ENCODE peak calls at places on chromosome 7, in eight cellular contexts. One of them, this sample, is unnamed.
A peak's percentile ranks its signal among the peaks of the same experiment; 100 is the strongest.

GRCh38 chr7:32942783-32943653 is 14.2 kb upstream of the FKBP9 start:
- DNase-seq in fibroblast of pulmonary artery: peak; percentile 69
- DNase-seq in AG10803: peak; percentile 79
- DNase-seq in GM06990: peak; percentile 79
- DNase-seq in small intestine: peak; percentile 85
- DNase-seq in epithelial cell of esophagus: peak; percentile 82
- DNase-seq in esophagus squamous epithelium: no peak
- DNase-seq in neuronal stem cell: peak; percentile 59
- DNase-seq in this sample: no peak

GRCh38 chr7:101357433-101357832 is 5.2 kb upstream of the COL26A1 start:
- DNase-seq in fibroblast of pulmonary artery: no peak
- DNase-seq in AG10803: no peak
- DNase-seq in GM06990: no peak
- DNase-seq in small intestine: no peak
- DNase-seq in epithelial cell of esophagus: no peak
- DNase-seq in esophagus squamous epithelium: no peak
- DNase-seq in neuronal stem cell: no peak
- DNase-seq in this sample: no peak

GRCh38 chr7:95180-95862 is 97.0 kb upstream of the FAM20C start:
- DNase-seq in fibroblast of pulmonary artery: peak; percentile 67
- DNase-seq in AG10803: peak; percentile 62
- DNase-seq in GM06990: no peak
- DNase-seq in small intestine: no peak
- DNase-seq in epithelial cell of esophagus: no peak
- DNase-seq in esophagus squamous epithelium: no peak
- DNase-seq in neuronal stem cell: no peak
- DNase-seq in this sample: no peak

GRCh38 chr7:135508853-135509588 is 881 bp downstream of the CNOT4 start:
- DNase-seq in fibroblast of pulmonary artery: peak; percentile 29
- DNase-seq in AG10803: no peak
- DNase-seq in GM06990: no peak
- DNase-seq in small intestine: peak; percentile 51
- DNase-seq in epithelial cell of esophagus: peak; percentile 41
- DNase-seq in esophagus squamous epithelium: no peak
- DNase-seq in neuronal stem cell: peak; percentile 5
- DNase-seq in this sample: no peak

GRCh38 chr7:34497153-34497777 is 160.8 kb upstream of the NPSR1 start:
- DNase-seq in fibroblast of pulmonary artery: no peak
- DNase-seq in AG10803: no peak
- DNase-seq in GM06990: no peak
- DNase-seq in small intestine: no peak
- DNase-seq in epithelial cell of esophagus: peak; percentile 26
- DNase-seq in esophagus squamous epithelium: no peak
- DNase-seq in neuronal stem cell: no peak
- DNase-seq in this sample: no peak

GRCh38 chr7:155935726-155936125 is 123.5 kb upstream of the SHH start:
- DNase-seq in fibroblast of pulmonary artery: no peak
- DNase-seq in AG10803: no peak
- DNase-seq in GM06990: no peak
- DNase-seq in small intestine: no peak
- DNase-seq in epithelial cell of esophagus: no peak
- DNase-seq in esophagus squamous epithelium: no peak
- DNase-seq in neuronal stem cell: no peak
- DNase-seq in this sample: no peak

GRCh38 chr7:106794276-106795136 is 70.6 kb upstream of the PIK3CG start:
- DNase-seq in fibroblast of pulmonary artery: no peak
- DNase-seq in AG10803: no peak
- DNase-seq in GM06990: no peak
- DNase-seq in small intestine: no peak
- DNase-seq in epithelial cell of esophagus: no peak
- DNase-seq in esophagus squamous epithelium: no peak
- DNase-seq in neuronal stem cell: no peak
- DNase-seq in this sample: no peak

GRCh38 chr7:151113344-151114150 is 27.3 kb downstream of the AGAP3 start:
- DNase-seq in fibroblast of pulmonary artery: peak; percentile 80
- DNase-seq in AG10803: peak; percentile 65
- DNase-seq in GM06990: no peak
- DNase-seq in small intestine: no peak
- DNase-seq in epithelial cell of esophagus: peak; percentile 96
- DNase-seq in esophagus squamous epithelium: no peak
- DNase-seq in neuronal stem cell: peak; percentile 58
- DNase-seq in this sample: peak; percentile 22

GRCh38 chr7:31102151-31102972 is 50.3 kb downstream of the ADCYAP1R1 start:
- DNase-seq in fibroblast of pulmonary artery: no peak
- DNase-seq in AG10803: no peak
- DNase-seq in GM06990: no peak
- DNase-seq in small intestine: no peak
- DNase-seq in epithelial cell of esophagus: no peak
- DNase-seq in esophagus squamous epithelium: no peak
- DNase-seq in neuronal stem cell: no peak
- DNase-seq in this sample: no peak

GRCh38 chr7:1920266-1920681 is 250.2 kb downstream of the ELFN1 start:
- DNase-seq in fibroblast of pulmonary artery: no peak
- DNase-seq in AG10803: no peak
- DNase-seq in GM06990: peak; percentile 32
- DNase-seq in small intestine: no peak
- DNase-seq in epithelial cell of esophagus: no peak
- DNase-seq in esophagus squamous epithelium: no peak
- DNase-seq in neuronal stem cell: no peak
- DNase-seq in this sample: no peak

GRCh38 chr7:98719396-98719795 is 102.3 kb downstream of the NPTX2 start:
- DNase-seq in fibroblast of pulmonary artery: no peak
- DNase-seq in AG10803: no peak
- DNase-seq in GM06990: no peak
- DNase-seq in small intestine: no peak
- DNase-seq in epithelial cell of esophagus: no peak
- DNase-seq in esophagus squamous epithelium: no peak
- DNase-seq in neuronal stem cell: no peak
- DNase-seq in this sample: no peak

DNA sequence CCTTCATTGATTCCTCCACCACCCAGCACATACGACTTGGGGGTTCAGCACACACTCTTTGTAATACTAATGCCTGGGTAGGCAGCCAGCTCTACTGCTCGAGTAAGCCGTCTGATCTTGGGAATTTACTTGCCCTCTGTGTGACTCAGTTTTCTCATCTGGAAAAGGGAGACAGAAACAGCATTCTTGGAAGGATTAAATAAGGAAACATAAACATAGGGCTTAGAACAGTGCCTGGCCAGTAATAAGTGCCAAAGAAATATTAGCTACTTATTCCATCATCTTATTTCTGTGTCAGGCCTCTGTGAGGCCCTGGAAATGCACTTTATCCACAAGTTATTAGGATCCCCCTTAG is 130.1 kb downstream of the TNS3 start:
- DNase-seq in fibroblast of pulmonary artery: no peak
- DNase-seq in AG10803: peak; percentile 61
- DNase-seq in GM06990: no peak
- DNase-seq in small intestine: no peak
- DNase-seq in epithelial cell of esophagus: no peak
- DNase-seq in esophagus squamous epithelium: no peak
- DNase-seq in neuronal stem cell: no peak
- DNase-seq in this sample: no peak
- H3K4me3 ChIP-seq in fibroblast of pulmonary artery: no peak overlapping the region
- H3K4me3 ChIP-seq in AG10803: no peak overlapping the region
- H3K4me3 ChIP-seq in GM06990: no peak overlapping the region
- H3K4me3 ChIP-seq in small intestine: no peak overlapping the region
- H3K4me3 ChIP-seq in epithelial cell of esophagus: no peak overlapping the region
- H3K4me3 ChIP-seq in esophagus squamous epithelium: no peak overlapping the region
- H3K4me3 ChIP-seq in neuronal stem cell: no peak overlapping the region
- H3K4me3 ChIP-seq in this sample: peak overlapping the region; percentile 55

GRCh38 chr7:26857534-26858228 is 6.7 kb downstream of the SKAP2 start:
- DNase-seq in fibroblast of pulmonary artery: peak; percentile 28
- DNase-seq in AG10803: peak; percentile 8
- DNase-seq in GM06990: peak; percentile 9
- DNase-seq in small intestine: no peak
- DNase-seq in epithelial cell of esophagus: no peak
- DNase-seq in esophagus squamous epithelium: no peak
- DNase-seq in neuronal stem cell: peak; percentile 65
- DNase-seq in this sample: no peak

GRCh38 chr7:26858735-26859134 is 5.7 kb downstream of the SKAP2 start:
- DNase-seq in fibroblast of pulmonary artery: no peak
- DNase-seq in AG10803: no peak
- DNase-seq in GM06990: no peak
- DNase-seq in small intestine: no peak
- DNase-seq in epithelial cell of esophagus: no peak
- DNase-seq in esophagus squamous epithelium: no peak
- DNase-seq in neuronal stem cell: no peak
- DNase-seq in this sample: no peak

GRCh38 chr7:26856481-26856880 is 7.9 kb downstream of the SKAP2 start:
- DNase-seq in fibroblast of pulmonary artery: no peak
- DNase-seq in AG10803: peak; percentile 11
- DNase-seq in GM06990: no peak
- DNase-seq in small intestine: no peak
- DNase-seq in epithelial cell of esophagus: no peak
- DNase-seq in esophagus squamous epithelium: no peak
- DNase-seq in neuronal stem cell: no peak
- DNase-seq in this sample: no peak

GRCh38 chr7:26858229-26858568 is 6.2 kb downstream of the SKAP2 start:
- DNase-seq in fibroblast of pulmonary artery: no peak
- DNase-seq in AG10803: no peak
- DNase-seq in GM06990: no peak
- DNase-seq in small intestine: no peak
- DNase-seq in epithelial cell of esophagus: no peak
- DNase-seq in esophagus squamous epithelium: no peak
- DNase-seq in neuronal stem cell: no peak
- DNase-seq in this sample: no peak

DNA sequence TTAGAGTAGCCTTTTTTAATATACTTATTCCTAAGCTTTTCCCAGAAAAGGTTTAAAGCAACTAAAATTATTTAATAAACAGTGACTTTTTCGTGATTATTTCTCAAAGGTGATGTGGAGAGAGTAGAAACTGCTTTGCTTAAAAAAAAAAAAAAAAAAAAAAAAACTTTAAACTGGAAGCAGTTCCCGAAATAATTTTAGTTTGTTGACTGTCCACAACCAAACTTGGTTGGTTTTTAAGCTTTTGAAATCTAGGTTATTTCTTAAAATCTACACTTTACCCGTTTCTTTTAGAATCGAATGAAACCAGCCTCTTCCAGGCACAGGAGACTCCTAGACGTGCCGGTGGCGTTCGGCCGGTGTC is 7.2 kb downstream of the SKAP2 start:
- DNase-seq in fibroblast of pulmonary artery: no peak
- DNase-seq in AG10803: no peak
- DNase-seq in GM06990: no peak
- DNase-seq in small intestine: no peak
- DNase-seq in epithelial cell of esophagus: no peak
- DNase-seq in esophagus squamous epithelium: no peak
- DNase-seq in neuronal stem cell: no peak
- DNase-seq in this sample: no peak
- H3K4me3 ChIP-seq in fibroblast of pulmonary artery: peak overlapping the region; percentile 19
- H3K4me3 ChIP-seq in AG10803: peak overlapping the region; percentile 28
- H3K4me3 ChIP-seq in GM06990: no peak overlapping the region
- H3K4me3 ChIP-seq in small intestine: no peak overlapping the region
- H3K4me3 ChIP-seq in epithelial cell of esophagus: no peak overlapping the region
- H3K4me3 ChIP-seq in esophagus squamous epithelium: peak overlapping the region; percentile 43
- H3K4me3 ChIP-seq in neuronal stem cell: no peak overlapping the region
- H3K4me3 ChIP-seq in this sample: peak overlapping the region; percentile 45

DNA sequence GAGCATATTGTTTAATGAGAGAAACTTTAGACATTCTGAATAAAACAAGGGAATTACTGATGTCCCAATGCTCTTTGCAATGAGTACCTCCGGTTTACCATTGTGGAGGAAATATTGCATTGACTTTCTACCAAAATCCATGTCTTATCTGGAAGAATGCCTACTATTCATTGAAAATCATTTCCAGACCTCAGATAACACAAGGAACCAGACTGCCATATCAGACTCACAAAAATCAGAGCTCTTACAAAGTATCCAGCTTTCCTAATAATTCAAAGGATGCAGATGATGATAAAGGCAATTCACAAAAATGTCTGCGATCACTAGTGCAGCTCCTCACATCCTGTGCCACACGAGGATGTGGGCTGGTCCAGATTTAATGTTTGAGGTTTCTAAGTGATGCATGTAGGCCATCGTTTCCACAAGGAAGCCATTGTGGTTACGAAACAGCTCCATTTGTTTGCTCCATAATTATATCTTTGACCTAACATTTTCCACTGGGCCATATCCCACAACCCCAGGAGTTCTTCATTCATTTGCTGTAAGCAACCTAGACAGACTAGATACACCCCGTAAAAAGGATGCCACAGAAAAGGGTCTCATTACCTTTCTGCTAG is 831.1 kb upstream of the C7orf33 start:
- DNase-seq in fibroblast of pulmonary artery: no peak
- DNase-seq in AG10803: peak; percentile 17
- DNase-seq in GM06990: no peak
- DNase-seq in small intestine: no peak
- DNase-seq in epithelial cell of esophagus: no peak
- DNase-seq in esophagus squamous epithelium: no peak
- DNase-seq in neuronal stem cell: no peak
- DNase-seq in this sample: no peak
- H3K4me3 ChIP-seq in fibroblast of pulmonary artery: no peak overlapping the region
- H3K4me3 ChIP-seq in AG10803: no peak overlapping the region
- H3K4me3 ChIP-seq in GM06990: no peak overlapping the region
- H3K4me3 ChIP-seq in small intestine: no peak overlapping the region
- H3K4me3 ChIP-seq in epithelial cell of esophagus: no peak overlapping the region
- H3K4me3 ChIP-seq in esophagus squamous epithelium: no peak overlapping the region
- H3K4me3 ChIP-seq in neuronal stem cell: no peak overlapping the region
- H3K4me3 ChIP-seq in this sample: no peak overlapping the region

GRCh38 chr7:22270371-22270770 is 86.6 kb downstream of the RAPGEF5 start:
- DNase-seq in fibroblast of pulmonary artery: peak; percentile 9
- DNase-seq in AG10803: peak; percentile 5
- DNase-seq in GM06990: no peak
- DNase-seq in small intestine: no peak
- DNase-seq in epithelial cell of esophagus: no peak
- DNase-seq in esophagus squamous epithelium: no peak
- DNase-seq in neuronal stem cell: no peak
- DNase-seq in this sample: peak; percentile 42

GRCh38 chr7:22267989-22268615 is 88.9 kb downstream of the RAPGEF5 start:
- DNase-seq in fibroblast of pulmonary artery: no peak
- DNase-seq in AG10803: peak; percentile 62
- DNase-seq in GM06990: no peak
- DNase-seq in small intestine: no peak
- DNase-seq in epithelial cell of esophagus: no peak
- DNase-seq in esophagus squamous epithelium: no peak
- DNase-seq in neuronal stem cell: no peak
- DNase-seq in this sample: no peak

GRCh38 chr7:22269963-22270362 is 87.0 kb downstream of the RAPGEF5 start:
- DNase-seq in fibroblast of pulmonary artery: no peak
- DNase-seq in AG10803: no peak
- DNase-seq in GM06990: no peak
- DNase-seq in small intestine: peak; percentile 97
- DNase-seq in epithelial cell of esophagus: no peak
- DNase-seq in esophagus squamous epithelium: no peak
- DNase-seq in neuronal stem cell: no peak
- DNase-seq in this sample: no peak

GRCh38 chr7:22271311-22271710 is 85.6 kb downstream of the RAPGEF5 start:
- DNase-seq in fibroblast of pulmonary artery: no peak
- DNase-seq in AG10803: no peak
- DNase-seq in GM06990: no peak
- DNase-seq in small intestine: no peak
- DNase-seq in epithelial cell of esophagus: no peak
- DNase-seq in esophagus squamous epithelium: no peak
- DNase-seq in neuronal stem cell: no peak
- DNase-seq in this sample: no peak

DNA sequence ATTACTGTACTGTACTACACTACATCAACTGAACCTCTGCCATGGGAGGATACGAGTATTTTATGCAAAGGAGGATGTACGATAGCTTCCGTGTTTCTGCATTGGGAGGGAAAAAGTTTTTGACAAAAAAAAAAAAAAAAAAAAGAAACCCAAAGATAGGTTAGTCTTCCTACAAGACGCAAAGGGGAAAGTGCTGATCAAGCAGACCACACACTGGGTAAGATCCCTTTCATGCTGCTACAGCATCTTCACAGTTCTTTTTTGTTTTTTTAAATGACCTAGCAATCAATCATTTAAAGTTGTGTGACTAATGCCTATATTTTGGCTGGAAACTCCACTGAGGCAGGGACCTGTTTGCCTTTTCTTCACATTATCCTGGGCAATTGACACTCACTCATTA is 87.9 kb downstream of the RAPGEF5 start:
- DNase-seq in fibroblast of pulmonary artery: no peak
- DNase-seq in AG10803: no peak
- DNase-seq in GM06990: no peak
- DNase-seq in small intestine: no peak
- DNase-seq in epithelial cell of esophagus: no peak
- DNase-seq in esophagus squamous epithelium: no peak
- DNase-seq in neuronal stem cell: no peak
- DNase-seq in this sample: no peak
- H3K4me3 ChIP-seq in fibroblast of pulmonary artery: no peak overlapping the region
- H3K4me3 ChIP-seq in AG10803: no peak overlapping the region
- H3K4me3 ChIP-seq in GM06990: no peak overlapping the region
- H3K4me3 ChIP-seq in small intestine: no peak overlapping the region
- H3K4me3 ChIP-seq in epithelial cell of esophagus: no peak overlapping the region
- H3K4me3 ChIP-seq in esophagus squamous epithelium: no peak overlapping the region
- H3K4me3 ChIP-seq in neuronal stem cell: no peak overlapping the region
- H3K4me3 ChIP-seq in this sample: no peak overlapping the region

This sample was measured in epithelial cell of proximal tubule.